ENCODE peak calls at places on chromosomes 2 and 18, in seven cellular contexts. W is stimulated activated naive CD4-positive, alpha-beta T cell; K is G401; C is lower leg skin; S is nucleus accumbens; G is activated gamma-delta T cell treated with Interleukin-2 at 50 U/mL for 16 hours; Y is fibroblast of mammary gland. M is an unnamed sample.

GRCh38 chr2:8500124-8501054 is 181.5 kb upstream of the ID2 start:
- DNase-seq in W (no peak), K (no peak), C (no peak), S (no peak), G (no peak), Y (peak; percentile 20), M (no peak)

GRCh38 chr18:51107082-51107481 is 77.1 kb downstream of the SMAD4 start:
- DNase-seq in W (no peak), K (no peak), C (no peak), S (no peak), G (no peak), Y (no peak), M (peak; percentile 24)

GRCh38 chr2:90207454-90208058 is 1516.1 kb downstream of the RPIA start:
- DNase-seq in W (no peak), K (no peak), C (no peak), S (no peak), G (no peak), Y (peak; percentile 19), M (peak; percentile 47)

GRCh38 chr2:175282300-175282699 is 100.8 kb upstream of the ATP5MC3 start:
- DNase-seq in W (peak; percentile 8), K (peak; percentile 90), C (no peak), S (no peak), G (no peak), Y (peak; percentile 47), M (peak; percentile 54)

GRCh38 chr2:219309278-219309677 is at the start of gene PTPRN:
- DNase-seq in W (no peak), K (peak; percentile 79), C (no peak), S (no peak), G (no peak), Y (peak; percentile 79), M (no peak)

GRCh38 chr18:59881728-59882685 is 17.8 kb upstream of the PMAIP1 start:
- DNase-seq in W (no peak), K (no peak), C (no peak), S (no peak), G (no peak), Y (peak; percentile 43), M (peak; percentile 86)

GRCh38 chr18:77077836-77078456 is 54.6 kb downstream of the MBP start:
- DNase-seq in W (no peak), K (no peak), C (no peak), S (no peak), G (no peak), Y (peak; percentile 91), M (no peak)

GRCh38 chr2:3504741-3505140 is 14.6 kb downstream of the ADI1 start:
- DNase-seq in W (no peak), K (no peak), C (no peak), S (no peak), G (no peak), Y (no peak), M (no peak)

GRCh38 chr2:167140767-167141166 is 252.5 kb downstream of the XIRP2 start:
- DNase-seq in W (no peak), K (no peak), C (no peak), S (no peak), G (no peak), Y (peak; percentile 98), M (no peak)

M was measured in KBM-7.